ENCODE peak calls at places on chromosomes 4 and X, in eight cellular contexts. Q is uterus; G is neuronal stem cell; U is spleen; D is Jurkat, Clone E6-1; W is stomach; I is ovary; R is adipocyte. Y is an unnamed sample.

GRCh38 chr4:26736621-26737020 is 124.0 kb upstream of the STIM2 start:
- DNase-seq in Q (no peak), G (no peak), U (no peak), D (no peak), W (no peak), I (no peak), R (no peak), Y (no peak)

GRCh38 chr4:145878501-145879435 is 59.9 kb downstream of the ZNF827 start:
- DNase-seq in Q (no peak), G (no peak), U (no peak), D (no peak), W (no peak), I (no peak), R (peak; percentile 79), Y (peak; percentile 77)

GRCh38 chrX:133661962-133662839 is 246.9 kb upstream of the GPC4 start:
- DNase-seq in Q (no peak), G (no peak), U (no peak), D (no peak), W (no peak), I (no peak), R (peak; percentile 73), Y (no peak)

GRCh38 chr4:137124278-137124932 is 407.9 kb downstream of the PCDH18 start:
- DNase-seq in Q (no peak), G (peak; percentile 31), U (no peak), D (peak; percentile 21), W (no peak), I (no peak), R (peak; percentile 88), Y (peak; percentile 57)

GRCh38 chrX:124010157-124010556 is 48.7 kb downstream of the STAG2 start:
- DNase-seq in Q (no peak), G (no peak), U (no peak), D (no peak), W (no peak), I (no peak), R (peak; percentile 64), Y (no peak)

GRCh38 chr4:37666625-37667071 is 19.5 kb downstream of the RELL1 start:
- DNase-seq in Q (peak; percentile 41), G (no peak), U (no peak), D (peak; percentile 28), W (peak; percentile 77), I (no peak), R (peak; percentile 61), Y (peak; percentile 41)

GRCh38 chr4:11175374-11175773 is 253.3 kb downstream of the HS3ST1 start:
- DNase-seq in Q (no peak), G (no peak), U (no peak), D (no peak), W (no peak), I (no peak), R (no peak), Y (no peak)

GRCh38 chr4:114642173-114642780 is 43.7 kb downstream of the UGT8 start:
- DNase-seq in Q (no peak), G (no peak), U (no peak), D (no peak), W (no peak), I (no peak), R (no peak), Y (no peak)

GRCh38 chrX:17597836-17598434 is 139.4 kb upstream of the SCML1 start:
- DNase-seq in Q (peak; percentile 70), G (no peak), U (no peak), D (no peak), W (peak; percentile 86), I (peak; percentile 87), R (peak; percentile 53), Y (peak; percentile 59)

GRCh38 chr4:71553605-71554004 is 214.8 kb downstream of the SLC4A4 start:
- DNase-seq in Q (no peak), G (no peak), U (no peak), D (peak; percentile 28), W (no peak), I (no peak), R (peak; percentile 71), Y (peak; percentile 22)

GRCh38 chr4:184807797-184808718 is 17.7 kb downstream of the ACSL1 start:
- DNase-seq in Q (no peak), G (peak; percentile 77), U (no peak), D (no peak), W (peak; percentile 49), I (no peak), R (peak; percentile 15), Y (no peak)

GRCh38 chrX:135625995-135626394 is 87.4 kb upstream of the CT45A1 start:
- DNase-seq in Q (no peak), G (no peak), U (no peak), D (peak; percentile 1), W (no peak), I (no peak), R (peak; percentile 18), Y (no peak)

GRCh38 chrX:153969904-153970397 is 1.7 kb downstream of the HCFC1 start:
- DNase-seq in Q (peak; percentile 46), G (no peak), U (peak; percentile 87), D (no peak), W (no peak), I (peak; percentile 68), R (peak; percentile 52), Y (no peak)

GRCh38 chrX:136497556-136498048 is at the start of gene HTATSF1:
- DNase-seq in Q (no peak), G (peak; percentile 2), U (peak; percentile 88), D (no peak), W (peak; percentile 30), I (no peak), R (no peak), Y (no peak)

GRCh38 chr4:105807496-105807895 is 87.8 kb upstream of the NPNT start:
- DNase-seq in Q (no peak), G (no peak), U (no peak), D (no peak), W (no peak), I (no peak), R (no peak), Y (peak; percentile 33)

GRCh38 chrX:129791961-129792570 is 12.3 kb downstream of the SASH3 start:
- DNase-seq in Q (no peak), G (no peak), U (peak; percentile 69), D (no peak), W (no peak), I (no peak), R (no peak), Y (no peak)

GRCh38 chrX:131987252-131987651 is 35.9 kb upstream of the STK26 start:
- DNase-seq in Q (no peak), G (no peak), U (no peak), D (peak; percentile 73), W (no peak), I (no peak), R (no peak), Y (no peak)

GRCh38 chrX:41449138-41449537 is 2.0 kb downstream of the NYX start:
- DNase-seq in Q (no peak), G (no peak), U (no peak), D (no peak), W (no peak), I (no peak), R (no peak), Y (no peak)

DNA sequence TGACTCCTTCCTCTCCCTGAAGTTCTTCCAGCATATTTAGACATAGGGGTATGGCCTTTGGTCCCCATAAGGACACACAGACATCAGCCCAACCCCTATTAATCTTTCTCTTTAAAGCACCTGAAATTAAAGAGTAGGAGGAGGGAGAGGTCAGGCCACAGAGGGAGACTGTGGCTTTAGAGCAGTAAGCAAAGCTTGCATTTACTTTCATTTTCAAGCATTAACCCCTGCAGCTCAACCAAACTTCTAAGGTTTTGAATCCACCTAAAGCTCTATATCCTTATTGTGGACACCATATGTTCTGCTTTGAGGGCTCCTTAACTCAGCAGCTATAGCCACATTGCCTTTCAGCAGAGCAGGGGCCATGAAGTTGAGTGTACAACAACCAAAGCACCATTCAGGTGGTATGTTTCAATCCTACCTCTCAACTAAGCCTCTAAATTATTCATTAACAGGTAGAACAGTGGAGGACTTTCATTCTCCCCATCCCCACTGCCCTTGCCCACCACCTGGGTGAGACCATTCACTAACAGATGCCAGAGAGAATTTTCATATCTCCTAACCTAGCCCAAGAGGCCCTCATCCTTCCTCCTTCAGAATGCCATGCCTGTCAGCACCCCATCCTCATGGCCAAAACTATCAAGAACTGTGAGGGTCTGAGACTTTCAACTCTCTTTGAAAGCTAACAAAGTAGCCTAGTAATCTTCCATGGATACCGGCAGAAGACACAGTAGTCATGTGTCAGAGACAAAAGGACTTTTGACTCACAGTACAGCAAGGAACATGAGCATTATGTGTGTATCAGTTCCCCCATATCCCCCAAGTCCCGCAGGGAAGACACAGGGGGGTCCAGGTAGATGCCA is 20.8 kb downstream of the LIN54 start:
- DNase-seq in Q (no peak), G (no peak), U (no peak), D (peak; percentile 46), W (no peak), I (no peak), R (peak; percentile 49), Y (no peak)
- H3K4me3 ChIP-seq in Q (no peak overlapping the region), G (no peak overlapping the region), U (no peak overlapping the region), D (no peak overlapping the region), W (no peak overlapping the region), I (no peak overlapping the region), R (no peak overlapping the region), Y (no peak overlapping the region)

GRCh38 chr4:181475781-181476180 is 767.4 kb upstream of the TENM3 start:
- DNase-seq in Q (no peak), G (no peak), U (no peak), D (no peak), W (no peak), I (no peak), R (no peak), Y (no peak)
- H3K4me3 ChIP-seq in Q (no peak overlapping the region), G (no peak overlapping the region), U (no peak overlapping the region), D (no peak overlapping the region), W (no peak overlapping the region), I (no peak overlapping the region), R (peak overlapping the region; percentile 54), Y (no peak overlapping the region)

GRCh38 chr4:82043809-82044137 is 330.0 kb downstream of the HNRNPD start:
- DNase-seq in Q (no peak), G (no peak), U (no peak), D (no peak), W (no peak), I (no peak), R (no peak), Y (no peak)
- H3K4me3 ChIP-seq in Q (no peak overlapping the region), G (peak overlapping the region; percentile 37), U (no peak overlapping the region), D (no peak overlapping the region), W (peak overlapping the region; percentile 67), I (peak overlapping the region; percentile 26), R (peak overlapping the region; percentile 73), Y (peak overlapping the region; percentile 45)

GRCh38 chrX:87516716-87517115 is 886 bp upstream of the KLHL4 start:
- DNase-seq in Q (no peak), G (no peak), U (no peak), D (no peak), W (no peak), I (no peak), R (no peak), Y (peak; percentile 83)

GRCh38 chrX:87518504-87518903 is 902 bp downstream of the KLHL4 start:
- DNase-seq in Q (no peak), G (no peak), U (no peak), D (no peak), W (no peak), I (no peak), R (no peak), Y (no peak)

DNA sequence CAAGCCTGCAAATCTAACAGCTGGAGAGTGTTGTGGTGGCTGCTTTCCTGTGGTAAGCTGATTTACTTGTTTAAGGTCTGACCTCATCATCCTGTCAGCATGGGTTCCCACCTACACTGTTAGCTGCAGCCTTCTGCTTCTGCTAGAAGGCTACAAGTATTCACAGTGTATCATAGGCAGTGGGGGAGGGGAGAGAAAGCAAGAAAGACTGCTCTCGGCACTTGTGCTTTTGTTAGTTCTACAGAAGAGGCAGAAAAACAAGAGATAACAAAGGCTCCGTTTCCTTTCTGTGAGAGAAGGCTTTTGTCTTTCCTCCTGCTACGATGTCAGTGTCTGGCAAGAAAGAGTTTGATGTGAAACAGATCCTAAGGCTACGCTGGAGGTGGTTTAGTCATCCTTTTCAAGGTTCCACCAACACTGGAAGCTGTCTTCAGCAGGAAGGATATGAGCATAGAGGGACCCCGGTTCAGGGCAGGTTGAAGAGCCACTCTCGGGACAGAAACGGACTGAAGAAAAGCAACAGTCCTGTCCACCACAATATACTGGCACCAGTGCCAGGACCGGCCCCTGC is at the start of gene KLHL4:
- DNase-seq in Q (peak; percentile 18), G (peak; percentile 51), U (no peak), D (peak; percentile 2), W (no peak), I (peak; percentile 38), R (no peak), Y (peak; percentile 89)
- H3K4me3 ChIP-seq in Q (peak within 1 kb of the TSS; percentile 29), G (peak within 1 kb of the TSS; percentile 46), U (no peak within 1 kb of the TSS), D (no peak within 1 kb of the TSS), W (no peak within 1 kb of the TSS), I (peak within 1 kb of the TSS; percentile 38), R (peak within 1 kb of the TSS; percentile 80), Y (peak within 1 kb of the TSS; percentile 60)

Y was measured in astrocyte of the cerebellum.